ENCODE peak calls at places on chromosomes 3 and 15, in four cellular contexts. One of them, this sample, is unnamed. For H3K27me3, H3K4me1 and H3K36me3, the result is how much of the 10 kb centered on the place peaks cover.

GRCh38 chr3:69855436-69856162 is 116.3 kb downstream of the MITF start:
- DNase-seq in IMR-90: peak
- DNase-seq in neural progenitor cell: no peak
- DNase-seq in endothelial cell of umbilical vein: peak
- DNase-seq in this sample: peak

GRCh38 chr3:54632281-54632665 is 295.6 kb downstream of the LRTM1 start:
- DNase-seq in IMR-90: no peak
- DNase-seq in neural progenitor cell: no peak
- DNase-seq in endothelial cell of umbilical vein: no peak
- DNase-seq in this sample: no peak

GRCh38 chr15:29046281-29046810 is 160.6 kb downstream of the APBA2 start:
- DNase-seq in IMR-90: no peak
- DNase-seq in neural progenitor cell: no peak
- DNase-seq in endothelial cell of umbilical vein: no peak
- DNase-seq in this sample: no peak

GRCh38 chr3:34683851-34684250 is 885.4 kb downstream of the PDCD6IP start:
- DNase-seq in IMR-90: peak
- DNase-seq in neural progenitor cell: peak
- DNase-seq in endothelial cell of umbilical vein: peak
- DNase-seq in this sample: peak

GRCh38 chr3:120802916-120803315 is 60.4 kb downstream of the GTF2E1 start:
- DNase-seq in IMR-90: no peak
- DNase-seq in neural progenitor cell: no peak
- DNase-seq in endothelial cell of umbilical vein: no peak
- DNase-seq in this sample: no peak

GRCh38 chr3:25785826-25786225 is 2.6 kb upstream of the NGLY1 start:
- DNase-seq in IMR-90: no peak
- DNase-seq in neural progenitor cell: no peak
- DNase-seq in endothelial cell of umbilical vein: no peak
- DNase-seq in this sample: no peak

GRCh38 chr3:36653095-36653494 is 111.3 kb downstream of the DCLK3 start:
- DNase-seq in IMR-90: peak
- DNase-seq in neural progenitor cell: no peak
- DNase-seq in endothelial cell of umbilical vein: no peak
- DNase-seq in this sample: peak

GRCh38 chr15:95290376-95290973 is 1040.0 kb upstream of the NR2F2 start:
- DNase-seq in IMR-90: no peak
- DNase-seq in neural progenitor cell: peak
- DNase-seq in endothelial cell of umbilical vein: peak
- DNase-seq in this sample: no peak

GRCh38 chr3:129051776-129052400 is 8.7 kb upstream of the GP9 start:
- DNase-seq in IMR-90: no peak
- DNase-seq in neural progenitor cell: no peak
- DNase-seq in endothelial cell of umbilical vein: no peak
- DNase-seq in this sample: peak

GRCh38 chr3:43790476-43790875 is 99.7 kb downstream of the ABHD5 start:
- DNase-seq in IMR-90: no peak
- DNase-seq in neural progenitor cell: no peak
- DNase-seq in endothelial cell of umbilical vein: no peak
- DNase-seq in this sample: no peak

GRCh38 chr3:41688595-41689380 is 273.1 kb downstream of the ULK4 start:
- DNase-seq in IMR-90: peak
- DNase-seq in neural progenitor cell: no peak
- DNase-seq in endothelial cell of umbilical vein: no peak
- DNase-seq in this sample: no peak

GRCh38 chr3:15795563-15796308 is 2.0 kb downstream of the ANKRD28 start:
- DNase-seq in IMR-90: peak
- DNase-seq in neural progenitor cell: no peak
- DNase-seq in endothelial cell of umbilical vein: peak
- DNase-seq in this sample: no peak

GRCh38 chr3:100268986-100269385 is 8.2 kb downstream of the TBC1D23 start:
- DNase-seq in IMR-90: peak
- DNase-seq in neural progenitor cell: no peak
- DNase-seq in endothelial cell of umbilical vein: no peak
- DNase-seq in this sample: no peak

GRCh38 chr3:14608298-14608697 is 43.3 kb upstream of the CCDC174 start:
- DNase-seq in IMR-90: no peak
- DNase-seq in neural progenitor cell: peak
- DNase-seq in endothelial cell of umbilical vein: no peak
- DNase-seq in this sample: no peak

GRCh38 chr3:61772439-61772838 is 211.1 kb downstream of the PTPRG start:
- DNase-seq in IMR-90: peak
- DNase-seq in neural progenitor cell: no peak
- DNase-seq in endothelial cell of umbilical vein: no peak
- DNase-seq in this sample: no peak

GRCh38 chr15:47551559-47551958 is 165.7 kb upstream of the SEMA6D start:
- DNase-seq in IMR-90: no peak
- DNase-seq in neural progenitor cell: no peak
- DNase-seq in endothelial cell of umbilical vein: no peak
- DNase-seq in this sample: no peak

GRCh38 chr15:47551079-47551478 is 166.2 kb upstream of the SEMA6D start:
- DNase-seq in IMR-90: no peak
- DNase-seq in neural progenitor cell: peak
- DNase-seq in endothelial cell of umbilical vein: peak
- DNase-seq in this sample: no peak

GRCh38 chr15:47548189-47548588 is 169.1 kb upstream of the SEMA6D start:
- DNase-seq in IMR-90: no peak
- DNase-seq in neural progenitor cell: peak
- DNase-seq in endothelial cell of umbilical vein: no peak
- DNase-seq in this sample: no peak

GRCh38 chr15:47552978-47553608 is 164.2 kb upstream of the SEMA6D start:
- DNase-seq in IMR-90: no peak
- DNase-seq in neural progenitor cell: no peak
- DNase-seq in endothelial cell of umbilical vein: peak
- DNase-seq in this sample: peak

DNA sequence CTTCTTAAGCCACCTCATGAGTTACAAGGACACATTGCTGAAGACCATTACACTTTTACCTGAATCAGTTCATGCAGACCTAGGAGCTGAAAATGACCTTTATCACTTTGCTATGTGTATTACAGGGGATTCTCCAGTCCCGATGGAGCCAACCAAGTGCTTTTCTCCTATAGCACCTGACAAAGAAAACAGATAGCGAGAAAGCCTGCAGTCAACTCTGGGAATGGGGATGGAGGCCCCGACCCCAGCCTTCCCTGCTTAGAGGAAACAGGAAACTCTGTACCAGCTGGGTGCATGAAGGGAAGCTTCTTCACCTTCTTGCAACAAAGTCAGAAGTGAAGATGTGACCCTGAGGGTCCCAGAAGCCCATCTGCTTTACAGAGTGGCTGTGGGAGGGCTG is 168.3 kb upstream of the SEMA6D start:
- DNase-seq in IMR-90: no peak
- DNase-seq in neural progenitor cell: no peak
- DNase-seq in endothelial cell of umbilical vein: no peak
- DNase-seq in this sample: no peak
- H3K27me3 ChIP-seq in IMR-90: under half
- H3K27me3 ChIP-seq in neural progenitor cell: under half
- H3K27me3 ChIP-seq in endothelial cell of umbilical vein: under half
- H3K27me3 ChIP-seq in this sample: under half

GRCh38 chr3:52406231-52406661 is 38.7 kb downstream of the SEMA3G start:
- DNase-seq in IMR-90: no peak
- DNase-seq in neural progenitor cell: no peak
- DNase-seq in endothelial cell of umbilical vein: no peak
- DNase-seq in this sample: peak

GRCh38 chr3:52404391-52404790 is 40.5 kb downstream of the SEMA3G start:
- DNase-seq in IMR-90: no peak
- DNase-seq in neural progenitor cell: no peak
- DNase-seq in endothelial cell of umbilical vein: no peak
- DNase-seq in this sample: no peak

GRCh38 chr3:52405066-52405465 is 39.8 kb downstream of the SEMA3G start:
- DNase-seq in IMR-90: no peak
- DNase-seq in neural progenitor cell: no peak
- DNase-seq in endothelial cell of umbilical vein: no peak
- DNase-seq in this sample: no peak

GRCh38 chr3:52406791-52407510 is 38.0 kb downstream of the SEMA3G start:
- DNase-seq in IMR-90: no peak
- DNase-seq in neural progenitor cell: no peak
- DNase-seq in endothelial cell of umbilical vein: no peak
- DNase-seq in this sample: no peak

DNA sequence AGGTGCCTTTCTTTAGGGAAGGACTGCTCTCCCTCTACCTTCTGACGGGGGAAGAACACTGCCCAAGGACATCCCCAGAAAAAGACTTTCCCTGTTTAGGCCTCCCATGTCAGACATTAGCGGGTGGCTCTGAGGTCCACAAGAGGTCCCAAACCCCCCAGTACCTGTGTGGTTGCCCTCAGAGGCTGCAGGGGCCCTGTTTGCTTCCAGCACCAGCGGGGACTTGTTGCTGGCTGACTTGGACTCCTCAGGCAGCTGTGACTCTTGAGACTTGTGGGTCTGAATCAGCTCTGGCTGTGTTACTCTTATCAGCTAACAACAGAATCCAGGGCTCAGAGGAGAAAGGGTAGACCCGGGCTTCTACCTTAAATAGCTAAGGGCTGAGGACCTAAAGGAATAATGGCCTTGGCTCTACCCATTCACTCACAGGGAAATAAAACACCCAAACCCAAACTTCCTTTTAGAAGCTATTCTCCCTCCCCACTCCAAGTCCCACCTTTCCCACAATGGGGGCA is 39.2 kb downstream of the SEMA3G start:
- DNase-seq in IMR-90: no peak
- DNase-seq in neural progenitor cell: no peak
- DNase-seq in endothelial cell of umbilical vein: no peak
- DNase-seq in this sample: no peak
- H3K4me1 ChIP-seq in IMR-90: under half
- H3K4me1 ChIP-seq in neural progenitor cell: under half
- H3K4me1 ChIP-seq in endothelial cell of umbilical vein: under half
- H3K4me1 ChIP-seq in this sample: under half

DNA sequence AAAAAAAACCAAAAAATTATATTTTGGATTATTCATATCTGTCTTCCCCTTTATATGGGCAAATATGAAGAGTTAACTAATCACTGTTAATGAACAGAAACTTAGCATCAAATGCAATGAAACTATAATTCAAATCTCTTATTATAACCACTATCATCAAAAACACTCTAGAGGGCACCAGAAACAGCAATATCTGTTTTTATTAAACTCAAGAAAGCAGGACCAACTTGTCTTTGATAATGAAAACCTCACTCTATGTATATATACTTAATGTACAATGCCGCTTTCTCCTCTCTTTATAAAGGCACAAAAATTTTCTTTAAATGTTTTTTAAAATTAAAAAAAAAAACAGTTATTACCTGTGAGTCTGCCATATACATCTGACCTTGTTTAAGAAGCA is 92.7 kb downstream of the UACA start:
- DNase-seq in IMR-90: no peak
- DNase-seq in neural progenitor cell: no peak
- DNase-seq in endothelial cell of umbilical vein: peak
- DNase-seq in this sample: no peak
- H3K36me3 ChIP-seq in IMR-90: under half
- H3K36me3 ChIP-seq in neural progenitor cell: under half
- H3K36me3 ChIP-seq in endothelial cell of umbilical vein: half or more
- H3K36me3 ChIP-seq in this sample: under half

GRCh38 chr15:98144388-98144787 is 183.9 kb downstream of the ARRDC4 start:
- DNase-seq in IMR-90: no peak
- DNase-seq in neural progenitor cell: no peak
- DNase-seq in endothelial cell of umbilical vein: no peak
- DNase-seq in this sample: no peak
- H3K27me3 ChIP-seq in IMR-90: under half
- H3K27me3 ChIP-seq in neural progenitor cell: under half
- H3K27me3 ChIP-seq in endothelial cell of umbilical vein: under half
- H3K27me3 ChIP-seq in this sample: under half

This sample was measured in small intestine.